ENCODE peak calls at places on chromosomes 6 and 20, in five cellular contexts. J, P, A, Y and U are unnamed samples.

GRCh38 chr20:54267510-54268003 is 59.7 kb downstream of the PFDN4 start:
- DNase-seq in J (peak), P (no peak), A (peak), Y (peak), U (no peak)

GRCh38 chr20:62367483-62368302 is 581 bp upstream of the LAMA5 start:
- DNase-seq in J (peak), P (no peak), A (no peak), Y (peak), U (no peak)

GRCh38 chr6:111846511-111847409 is 26.5 kb downstream of the FYN start:
- DNase-seq in J (peak), P (no peak), A (no peak), Y (peak), U (no peak)

GRCh38 chr6:98894810-98895209 is 52.9 kb downstream of the FBXL4 start:
- DNase-seq in J (peak), P (no peak), A (no peak), Y (no peak), U (no peak)

GRCh38 chr6:107706516-107706915 is 117.6 kb downstream of the SCML4 start:
- DNase-seq in J (no peak), P (no peak), A (no peak), Y (no peak), U (no peak)

GRCh38 chr6:80531676-80532619 is 425.5 kb downstream of the BCKDHB start:
- DNase-seq in J (peak), P (no peak), A (no peak), Y (no peak), U (no peak)

GRCh38 chr6:35209622-35210289 is 4.0 kb upstream of the SCUBE3 start:
- DNase-seq in J (no peak), P (no peak), A (no peak), Y (no peak), U (no peak)

GRCh38 chr20:59827138-59828056 is 106.0 kb downstream of the SYCP2 start:
- DNase-seq in J (no peak), P (no peak), A (no peak), Y (no peak), U (no peak)

GRCh38 chr6:152022303-152022702 is 214.8 kb downstream of the ESR1 start:
- DNase-seq in J (no peak), P (no peak), A (no peak), Y (no peak), U (no peak)

GRCh38 chr6:30942338-30943060 is 1.7 kb downstream of the MUCL3 start:
- DNase-seq in J (peak), P (no peak), A (peak), Y (peak), U (no peak)

GRCh38 chr6:21946298-21946783 is 350.5 kb downstream of the PRL start:
- DNase-seq in J (peak), P (no peak), A (no peak), Y (peak), U (no peak)